ENCODE peak calls at places on chromosome 13, in nine cellular contexts. One of them, this sample, is unnamed.

GRCh38 chr13:39410089-39410901 is 192.7 kb downstream of the LHFPL6 start:
- DNase-seq in uterus: no peak
- DNase-seq in body of pancreas: no peak
- DNase-seq in mammary epithelial cell: peak
- DNase-seq in Caco-2: no peak
- DNase-seq in gastrocnemius medialis: no peak
- DNase-seq in CD4-positive, alpha-beta memory T cell: no peak
- DNase-seq in AG04449: peak
- DNase-seq in brain microvascular endothelial cell: no peak
- DNase-seq in this sample: peak

GRCh38 chr13:70080030-70080429 is 27.6 kb upstream of the ATXN8OS start:
- DNase-seq in AG04449: no peak
- DNase-seq in mammary epithelial cell: no peak
- DNase-seq in body of pancreas: peak
- DNase-seq in uterus: no peak
- DNase-seq in Caco-2: no peak
- DNase-seq in gastrocnemius medialis: no peak
- DNase-seq in brain microvascular endothelial cell: no peak
- DNase-seq in CD4-positive, alpha-beta memory T cell: no peak
- DNase-seq in this sample: no peak

GRCh38 chr13:95479706-95480105 is 72.8 kb upstream of the CLDN10 start:
- DNase-seq in CD4-positive, alpha-beta memory T cell: no peak
- DNase-seq in Caco-2: no peak
- DNase-seq in uterus: no peak
- DNase-seq in body of pancreas: no peak
- DNase-seq in mammary epithelial cell: no peak
- DNase-seq in brain microvascular endothelial cell: no peak
- DNase-seq in gastrocnemius medialis: no peak
- DNase-seq in AG04449: no peak
- DNase-seq in this sample: no peak

GRCh38 chr13:66506031-66506777 is 723.9 kb downstream of the PCDH9 start:
- DNase-seq in CD4-positive, alpha-beta memory T cell: no peak
- DNase-seq in gastrocnemius medialis: no peak
- DNase-seq in body of pancreas: no peak
- DNase-seq in uterus: no peak
- DNase-seq in mammary epithelial cell: no peak
- DNase-seq in Caco-2: no peak
- DNase-seq in AG04449: no peak
- DNase-seq in brain microvascular endothelial cell: no peak
- DNase-seq in this sample: no peak

GRCh38 chr13:84137292-84137691 is 255.0 kb upstream of the SLITRK1 start:
- DNase-seq in AG04449: no peak
- DNase-seq in Caco-2: no peak
- DNase-seq in gastrocnemius medialis: no peak
- DNase-seq in brain microvascular endothelial cell: peak
- DNase-seq in mammary epithelial cell: peak
- DNase-seq in uterus: no peak
- DNase-seq in body of pancreas: no peak
- DNase-seq in CD4-positive, alpha-beta memory T cell: peak
- DNase-seq in this sample: peak

GRCh38 chr13:58476176-58476575 is 844.6 kb downstream of the PCDH17 start:
- DNase-seq in brain microvascular endothelial cell: no peak
- DNase-seq in gastrocnemius medialis: no peak
- DNase-seq in AG04449: no peak
- DNase-seq in uterus: no peak
- DNase-seq in mammary epithelial cell: no peak
- DNase-seq in Caco-2: no peak
- DNase-seq in body of pancreas: no peak
- DNase-seq in CD4-positive, alpha-beta memory T cell: no peak
- DNase-seq in this sample: no peak

GRCh38 chr13:41017153-41017552 is 2.0 kb downstream of the ELF1 start:
- DNase-seq in AG04449: no peak
- DNase-seq in uterus: no peak
- DNase-seq in gastrocnemius medialis: peak
- DNase-seq in CD4-positive, alpha-beta memory T cell: peak
- DNase-seq in brain microvascular endothelial cell: no peak
- DNase-seq in mammary epithelial cell: peak
- DNase-seq in Caco-2: no peak
- DNase-seq in body of pancreas: peak
- DNase-seq in this sample: no peak

GRCh38 chr13:104737713-104738112 is 1671.5 kb upstream of the SLC10A2 start:
- DNase-seq in brain microvascular endothelial cell: no peak
- DNase-seq in Caco-2: no peak
- DNase-seq in CD4-positive, alpha-beta memory T cell: no peak
- DNase-seq in gastrocnemius medialis: no peak
- DNase-seq in AG04449: no peak
- DNase-seq in body of pancreas: no peak
- DNase-seq in uterus: no peak
- DNase-seq in mammary epithelial cell: no peak
- DNase-seq in this sample: no peak

GRCh38 chr13:70579941-70580340 is 471.7 kb upstream of the KLHL1 start:
- DNase-seq in body of pancreas: no peak
- DNase-seq in uterus: no peak
- DNase-seq in brain microvascular endothelial cell: no peak
- DNase-seq in mammary epithelial cell: no peak
- DNase-seq in Caco-2: no peak
- DNase-seq in gastrocnemius medialis: no peak
- DNase-seq in CD4-positive, alpha-beta memory T cell: no peak
- DNase-seq in AG04449: no peak
- DNase-seq in this sample: no peak

GRCh38 chr13:42990147-42990990 is 1.7 kb downstream of the EPSTI1 start:
- DNase-seq in Caco-2: no peak
- DNase-seq in gastrocnemius medialis: no peak
- DNase-seq in brain microvascular endothelial cell: peak
- DNase-seq in uterus: no peak
- DNase-seq in CD4-positive, alpha-beta memory T cell: peak
- DNase-seq in AG04449: no peak
- DNase-seq in mammary epithelial cell: no peak
- DNase-seq in body of pancreas: no peak
- DNase-seq in this sample: peak

GRCh38 chr13:21124853-21125252 is 51.5 kb downstream of the SKA3 start:
- DNase-seq in uterus: no peak
- DNase-seq in CD4-positive, alpha-beta memory T cell: no peak
- DNase-seq in mammary epithelial cell: no peak
- DNase-seq in Caco-2: no peak
- DNase-seq in gastrocnemius medialis: no peak
- DNase-seq in body of pancreas: peak
- DNase-seq in AG04449: no peak
- DNase-seq in brain microvascular endothelial cell: peak
- DNase-seq in this sample: peak

GRCh38 chr13:56378566-56378965 is 762.2 kb upstream of the PRR20A start:
- DNase-seq in CD4-positive, alpha-beta memory T cell: no peak
- DNase-seq in Caco-2: no peak
- DNase-seq in brain microvascular endothelial cell: no peak
- DNase-seq in uterus: no peak
- DNase-seq in mammary epithelial cell: no peak
- DNase-seq in AG04449: no peak
- DNase-seq in body of pancreas: no peak
- DNase-seq in gastrocnemius medialis: no peak
- DNase-seq in this sample: no peak

GRCh38 chr13:112931028-112931934 is 37.7 kb upstream of the MCF2L start:
- DNase-seq in Caco-2: peak
- DNase-seq in brain microvascular endothelial cell: peak
- DNase-seq in uterus: no peak
- DNase-seq in AG04449: peak
- DNase-seq in gastrocnemius medialis: no peak
- DNase-seq in mammary epithelial cell: peak
- DNase-seq in CD4-positive, alpha-beta memory T cell: no peak
- DNase-seq in body of pancreas: peak
- DNase-seq in this sample: peak
- H3K4me3 ChIP-seq in Caco-2: peak
- H3K4me3 ChIP-seq in brain microvascular endothelial cell: no peak
- H3K4me3 ChIP-seq in uterus: no peak
- H3K4me3 ChIP-seq in AG04449: no peak
- H3K4me3 ChIP-seq in gastrocnemius medialis: no peak
- H3K4me3 ChIP-seq in mammary epithelial cell: peak
- H3K4me3 ChIP-seq in CD4-positive, alpha-beta memory T cell: no peak
- H3K4me3 ChIP-seq in body of pancreas: no peak
- H3K4me3 ChIP-seq in this sample: no peak

DNA sequence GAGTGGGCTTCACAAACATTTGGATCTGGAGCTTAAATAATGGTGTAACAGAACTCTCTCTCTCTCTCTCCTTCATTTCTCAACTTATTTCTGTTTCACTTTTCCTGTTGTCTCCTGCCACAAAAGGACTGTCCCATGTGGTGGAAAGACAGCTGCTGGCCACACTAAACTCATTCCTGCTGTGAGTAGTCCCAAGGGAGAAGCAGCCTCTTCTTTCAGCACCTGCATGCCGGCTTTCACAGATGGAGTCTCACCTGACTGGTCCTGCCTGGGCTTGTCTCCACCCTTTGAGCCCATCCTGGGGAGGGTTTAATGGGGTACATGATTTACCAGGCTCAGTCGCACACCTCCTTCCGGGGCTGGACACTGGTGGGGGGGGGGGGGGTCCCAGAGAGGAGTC is 31.8 kb upstream of the IRS2 start:
- DNase-seq in mammary epithelial cell: peak
- DNase-seq in body of pancreas: no peak
- DNase-seq in gastrocnemius medialis: no peak
- DNase-seq in uterus: no peak
- DNase-seq in brain microvascular endothelial cell: no peak
- DNase-seq in CD4-positive, alpha-beta memory T cell: no peak
- DNase-seq in AG04449: no peak
- DNase-seq in Caco-2: no peak
- DNase-seq in this sample: no peak
- H3K4me3 ChIP-seq in mammary epithelial cell: no peak
- H3K4me3 ChIP-seq in body of pancreas: no peak
- H3K4me3 ChIP-seq in gastrocnemius medialis: no peak
- H3K4me3 ChIP-seq in uterus: no peak
- H3K4me3 ChIP-seq in brain microvascular endothelial cell: no peak
- H3K4me3 ChIP-seq in CD4-positive, alpha-beta memory T cell: no peak
- H3K4me3 ChIP-seq in AG04449: no peak
- H3K4me3 ChIP-seq in Caco-2: no peak
- H3K4me3 ChIP-seq in this sample: no peak

GRCh38 chr13:111900390-111901180 is 166.4 kb upstream of the SOX1 start:
- DNase-seq in uterus: no peak
- DNase-seq in Caco-2: no peak
- DNase-seq in brain microvascular endothelial cell: no peak
- DNase-seq in AG04449: no peak
- DNase-seq in mammary epithelial cell: no peak
- DNase-seq in gastrocnemius medialis: no peak
- DNase-seq in CD4-positive, alpha-beta memory T cell: no peak
- DNase-seq in body of pancreas: no peak
- DNase-seq in this sample: no peak

GRCh38 chr13:111903143-111903542 is 163.8 kb upstream of the SOX1 start:
- DNase-seq in uterus: no peak
- DNase-seq in mammary epithelial cell: no peak
- DNase-seq in brain microvascular endothelial cell: no peak
- DNase-seq in Caco-2: no peak
- DNase-seq in CD4-positive, alpha-beta memory T cell: no peak
- DNase-seq in AG04449: no peak
- DNase-seq in body of pancreas: no peak
- DNase-seq in gastrocnemius medialis: no peak
- DNase-seq in this sample: no peak

GRCh38 chr13:111901301-111901905 is 165.5 kb upstream of the SOX1 start:
- DNase-seq in gastrocnemius medialis: no peak
- DNase-seq in Caco-2: no peak
- DNase-seq in AG04449: no peak
- DNase-seq in uterus: no peak
- DNase-seq in mammary epithelial cell: no peak
- DNase-seq in body of pancreas: no peak
- DNase-seq in CD4-positive, alpha-beta memory T cell: no peak
- DNase-seq in brain microvascular endothelial cell: no peak
- DNase-seq in this sample: no peak

GRCh38 chr13:111904166-111904565 is 162.8 kb upstream of the SOX1 start:
- DNase-seq in body of pancreas: no peak
- DNase-seq in Caco-2: no peak
- DNase-seq in brain microvascular endothelial cell: no peak
- DNase-seq in AG04449: no peak
- DNase-seq in mammary epithelial cell: no peak
- DNase-seq in CD4-positive, alpha-beta memory T cell: no peak
- DNase-seq in gastrocnemius medialis: no peak
- DNase-seq in uterus: no peak
- DNase-seq in this sample: no peak

DNA sequence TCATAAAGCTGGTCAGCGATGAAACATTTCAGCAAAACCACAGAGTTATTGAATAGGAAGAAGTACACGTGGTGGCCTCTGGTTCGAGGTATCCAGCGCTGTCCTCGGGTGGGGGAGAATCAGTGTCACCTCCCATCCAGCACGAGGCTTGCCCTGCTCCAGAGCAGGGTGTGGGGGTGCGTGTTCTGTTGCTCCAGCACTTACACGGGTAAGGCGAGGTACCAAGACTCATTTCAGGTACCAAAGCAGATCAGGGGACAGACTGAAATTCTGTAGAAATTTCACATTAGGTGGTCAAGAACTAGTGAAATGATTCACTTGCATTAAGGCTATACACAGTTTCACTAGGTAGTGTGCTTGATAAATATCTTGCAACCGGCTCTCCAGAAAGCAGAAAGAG is 164.2 kb upstream of the SOX1 start:
- DNase-seq in body of pancreas: no peak
- DNase-seq in gastrocnemius medialis: no peak
- DNase-seq in mammary epithelial cell: no peak
- DNase-seq in AG04449: no peak
- DNase-seq in uterus: no peak
- DNase-seq in Caco-2: no peak
- DNase-seq in CD4-positive, alpha-beta memory T cell: no peak
- DNase-seq in brain microvascular endothelial cell: no peak
- DNase-seq in this sample: no peak
- H3K4me3 ChIP-seq in body of pancreas: no peak
- H3K4me3 ChIP-seq in gastrocnemius medialis: no peak
- H3K4me3 ChIP-seq in mammary epithelial cell: no peak
- H3K4me3 ChIP-seq in AG04449: no peak
- H3K4me3 ChIP-seq in uterus: no peak
- H3K4me3 ChIP-seq in Caco-2: no peak
- H3K4me3 ChIP-seq in CD4-positive, alpha-beta memory T cell: no peak
- H3K4me3 ChIP-seq in brain microvascular endothelial cell: no peak
- H3K4me3 ChIP-seq in this sample: no peak

GRCh38 chr13:50127726-50128291 is 112.6 kb downstream of the KCNRG start:
- DNase-seq in brain microvascular endothelial cell: no peak
- DNase-seq in uterus: no peak
- DNase-seq in Caco-2: no peak
- DNase-seq in AG04449: no peak
- DNase-seq in gastrocnemius medialis: no peak
- DNase-seq in body of pancreas: no peak
- DNase-seq in CD4-positive, alpha-beta memory T cell: no peak
- DNase-seq in mammary epithelial cell: no peak
- DNase-seq in this sample: no peak

GRCh38 chr13:50129923-50130685 is 114.9 kb downstream of the KCNRG start:
- DNase-seq in brain microvascular endothelial cell: no peak
- DNase-seq in CD4-positive, alpha-beta memory T cell: peak
- DNase-seq in gastrocnemius medialis: peak
- DNase-seq in AG04449: no peak
- DNase-seq in body of pancreas: peak
- DNase-seq in uterus: peak
- DNase-seq in mammary epithelial cell: no peak
- DNase-seq in Caco-2: peak
- DNase-seq in this sample: peak

GRCh38 chr13:50127017-50127725 is 111.9 kb downstream of the KCNRG start:
- DNase-seq in AG04449: no peak
- DNase-seq in body of pancreas: peak
- DNase-seq in brain microvascular endothelial cell: no peak
- DNase-seq in CD4-positive, alpha-beta memory T cell: peak
- DNase-seq in uterus: peak
- DNase-seq in mammary epithelial cell: no peak
- DNase-seq in Caco-2: no peak
- DNase-seq in gastrocnemius medialis: peak
- DNase-seq in this sample: peak

GRCh38 chr13:50129065-50129922 is 114.0 kb downstream of the KCNRG start:
- DNase-seq in body of pancreas: no peak
- DNase-seq in uterus: no peak
- DNase-seq in gastrocnemius medialis: peak
- DNase-seq in AG04449: no peak
- DNase-seq in mammary epithelial cell: no peak
- DNase-seq in CD4-positive, alpha-beta memory T cell: peak
- DNase-seq in brain microvascular endothelial cell: no peak
- DNase-seq in Caco-2: no peak
- DNase-seq in this sample: no peak

GRCh38 chr13:50128406-50129048 is 113.3 kb downstream of the KCNRG start:
- DNase-seq in CD4-positive, alpha-beta memory T cell: peak
- DNase-seq in mammary epithelial cell: no peak
- DNase-seq in brain microvascular endothelial cell: no peak
- DNase-seq in Caco-2: no peak
- DNase-seq in gastrocnemius medialis: no peak
- DNase-seq in AG04449: no peak
- DNase-seq in body of pancreas: no peak
- DNase-seq in uterus: no peak
- DNase-seq in this sample: no peak
- H3K4me3 ChIP-seq in CD4-positive, alpha-beta memory T cell: peak
- H3K4me3 ChIP-seq in mammary epithelial cell: no peak
- H3K4me3 ChIP-seq in brain microvascular endothelial cell: no peak
- H3K4me3 ChIP-seq in Caco-2: no peak
- H3K4me3 ChIP-seq in gastrocnemius medialis: no peak
- H3K4me3 ChIP-seq in AG04449: no peak
- H3K4me3 ChIP-seq in body of pancreas: no peak
- H3K4me3 ChIP-seq in uterus: no peak
- H3K4me3 ChIP-seq in this sample: no peak

This sample was measured in astrocyte of the spinal cord.